ENCODE peak calls at places on chromosomes 1 and 21, in six cellular contexts. D is left ventricle myocardium inferior, L is psoas muscle, O is IMR-90, A is fibroblast of lung, V is body of pancreas. B is an unnamed sample.

GRCh38 chr21:46634427-46634826 is 1.0 kb upstream of the PRMT2 start:
- DNase-seq in D (no peak), V (no peak), A (no peak), L (no peak), O (no peak), B (no peak)

GRCh38 chr21:39715804-39716397 is 29.1 kb upstream of the IGSF5 start:
- DNase-seq in D (peak), O (peak), A (peak), V (peak), L (no peak), B (peak)

GRCh38 chr1:221839794-221840395 is 98.0 kb upstream of the DUSP10 start:
- DNase-seq in A (peak), O (peak), L (peak), V (peak), D (peak), B (peak)

GRCh38 chr1:157691285-157691920 is 9.2 kb downstream of the FCRL3 start:
- DNase-seq in L (no peak), V (no peak), O (peak), A (peak), D (no peak), B (peak)

GRCh38 chr1:117615474-117615873 is 9.6 kb downstream of the TENT5C start:
- DNase-seq in A (no peak), D (no peak), O (no peak), V (no peak), L (no peak), B (no peak)

GRCh38 chr1:7298749-7299151 is 472.3 kb upstream of the VAMP3 start:
- DNase-seq in D (no peak), L (no peak), O (peak), V (no peak), A (peak), B (peak)

GRCh38 chr1:196278816-196279215 is 329.4 kb downstream of the KCNT2 start:
- DNase-seq in D (no peak), L (no peak), A (no peak), O (no peak), V (no peak), B (no peak)

GRCh38 chr1:6519935-6520621 is 28.6 kb upstream of the PLEKHG5 start:
- DNase-seq in V (no peak), A (peak), L (peak), D (no peak), O (peak), B (peak)

GRCh38 chr1:91278754-91279153 is 125.9 kb downstream of the HFM1 start:
- DNase-seq in L (no peak), A (peak), V (no peak), O (peak), D (no peak), B (peak)

GRCh38 chr1:108881369-108881768 is 4.6 kb downstream of the GPSM2 start:
- DNase-seq in O (peak), D (no peak), V (no peak), L (no peak), A (peak), B (peak)

GRCh38 chr1:190183588-190183987 is 294.1 kb downstream of the BRINP3 start:
- DNase-seq in A (no peak), D (no peak), L (no peak), O (no peak), V (no peak), B (no peak)

GRCh38 chr1:39857479-39857878 is 25.8 kb downstream of the TRIT1 start:
- DNase-seq in A (no peak), L (no peak), V (no peak), O (no peak), D (no peak), B (no peak)

GRCh38 chr1:185244015-185244747 is 72.9 kb downstream of the IVNS1ABP start:
- DNase-seq in V (no peak), A (peak), O (peak), L (no peak), D (no peak), B (peak)

DNA sequence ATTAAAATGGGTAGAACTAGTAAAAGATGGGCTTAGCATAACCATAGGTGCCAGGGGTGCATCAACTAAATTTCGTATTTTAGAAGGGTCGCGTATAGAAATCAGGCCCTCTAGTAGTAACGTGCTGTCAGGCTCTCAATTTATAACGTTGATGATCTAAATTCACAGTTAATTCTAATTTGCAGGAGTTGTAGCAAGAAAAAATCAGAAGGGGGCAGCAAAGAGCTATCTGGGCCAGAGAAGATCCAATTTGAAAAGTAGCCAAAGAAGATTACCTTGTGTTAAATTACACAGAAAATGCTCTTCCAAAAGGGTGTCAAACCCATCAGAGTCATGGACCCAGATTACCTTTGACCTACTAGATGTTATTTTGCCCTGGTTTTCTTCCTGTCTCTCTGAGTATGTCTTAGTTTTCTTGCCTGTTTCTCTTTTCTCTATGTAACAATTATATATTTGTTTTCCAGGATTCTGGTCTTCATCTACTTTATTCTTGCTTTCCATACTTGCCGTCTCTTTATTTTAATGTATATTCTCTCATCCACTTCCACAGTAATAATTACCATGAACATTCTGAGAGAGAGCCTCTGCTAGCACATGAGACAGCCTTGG is 1030.9 kb downstream of the AMY1C start:
- DNase-seq in V (no peak), D (no peak), A (no peak), O (peak), L (no peak), B (peak)
- TF ChIP-seq CTCF in V (peak), D (peak), A (peak), O (peak), L (peak), B (peak)

GRCh38 chr1:65526049-65526556 is 105.6 kb downstream of the LEPR start:
- DNase-seq in L (no peak), A (no peak), O (no peak), D (no peak), V (no peak), B (no peak)
- H3K4me3 ChIP-seq in L (peak), A (no peak), O (no peak), D (peak), V (peak), B (no peak)

GRCh38 chr21:45011911-45012660 is 62.3 kb upstream of the ADARB1 start:
- DNase-seq in L (peak), D (peak), A (peak), O (peak), V (no peak), B (peak)
- TF ChIP-seq CTCF in L (peak), D (no peak), A (no peak), O (no peak), V (no peak), B (no peak)

GRCh38 chr1:34929853-34930701 is 627 bp upstream of the DLGAP3 start:
- DNase-seq in O (no peak), V (no peak), L (no peak), A (no peak), D (no peak), B (no peak)
- H3K4me3 ChIP-seq in O (peak), V (peak), L (peak), A (no peak), D (peak), B (no peak)

GRCh38 chr1:161367684-161368398 is at the start of gene CFAP126:
- DNase-seq in D (peak), L (peak), A (peak), O (peak), V (peak), B (peak)
- TF ChIP-seq CTCF in D (peak), L (no peak), A (no peak), O (peak), V (peak), B (peak)